ENCODE peak calls at places on chromosome 1, in four cellular contexts. Q is HepG2, O is K562, J is GM12878. K is an unnamed sample.

GRCh38 chr1:201399352-201400126 is 415 bp upstream of the LAD1 start:
- DNase-seq in Q (peak), J (no peak), O (no peak), K (no peak)

GRCh38 chr1:5005171-5005570 is 350.8 kb downstream of the AJAP1 start:
- DNase-seq in O (no peak), J (no peak), Q (no peak), K (no peak)

GRCh38 chr1:203176273-203176672 is 647 bp upstream of the MYBPH start:
- DNase-seq in J (no peak), O (no peak), Q (no peak), K (no peak)

GRCh38 chr1:183034682-183035081 is 11.5 kb downstream of the LAMC1 start:
- DNase-seq in Q (no peak), O (no peak), J (no peak), K (no peak)

GRCh38 chr1:224622831-224623230 is 6.7 kb downstream of the CNIH3 start:
- DNase-seq in J (no peak), O (no peak), Q (no peak), K (no peak)

GRCh38 chr1:7576946-7577657 is 194.0 kb upstream of the VAMP3 start:
- DNase-seq in Q (no peak), O (peak), J (no peak), K (peak)

GRCh38 chr1:25369241-25369640 is 31.1 kb downstream of the TMEM50A start:
- DNase-seq in O (peak), Q (peak), J (no peak), K (no peak)

GRCh38 chr1:212979340-212980122 is 29.2 kb downstream of the VASH2 start:
- DNase-seq in J (peak), O (no peak), Q (no peak), K (no peak)

GRCh38 chr1:94522304-94522703 is 19.3 kb downstream of the F3 start:
- DNase-seq in Q (no peak), J (no peak), O (peak), K (no peak)

GRCh38 chr1:108830119-108831008 is 26.5 kb downstream of the AKNAD1 start:
- DNase-seq in Q (peak), O (peak), J (no peak), K (peak)

GRCh38 chr1:97006044-97006676 is 284.6 kb downstream of the PTBP2 start:
- DNase-seq in O (no peak), Q (no peak), J (peak), K (no peak)

DNA sequence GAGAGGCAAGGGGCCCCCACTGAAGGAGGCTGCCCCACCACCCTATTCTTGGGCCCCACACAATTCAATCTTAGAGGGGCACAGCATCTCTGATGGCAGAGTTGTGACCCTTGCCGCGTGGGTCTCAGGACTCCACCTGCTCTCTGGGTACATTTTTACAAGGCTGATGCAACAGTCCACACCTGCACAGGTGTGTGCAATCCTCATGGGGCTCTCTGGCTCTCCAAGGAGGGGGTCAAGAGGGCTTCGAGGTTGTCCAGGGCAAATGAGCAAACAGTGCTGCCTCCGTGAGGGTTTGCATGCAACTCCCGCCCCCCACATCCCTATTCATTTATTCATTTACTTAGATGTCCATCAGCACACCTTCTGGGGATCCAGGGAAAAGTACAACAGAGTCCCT is 81.6 kb upstream of the IFFO2 start:
- DNase-seq in O (no peak), J (no peak), Q (no peak), K (no peak)
- TF ChIP-seq BHLHE40 in O (no peak), J (no peak), Q (no peak), K (no peak)

GRCh38 chr1:192764675-192765074 is 44.2 kb upstream of the RGS2 start:
- DNase-seq in O (no peak), Q (no peak), J (no peak), K (no peak)
- TF ChIP-seq EP300 in O (no peak), Q (no peak), J (no peak), K (no peak)

GRCh38 chr1:51684776-51685175 is 67.9 kb downstream of the OSBPL9 start:
- DNase-seq in O (no peak), Q (peak), J (no peak), K (no peak)

GRCh38 chr1:51690285-51690961 is 73.5 kb downstream of the OSBPL9 start:
- DNase-seq in O (peak), Q (peak), J (no peak), K (peak)

GRCh38 chr1:51689643-51690042 is 72.8 kb downstream of the OSBPL9 start:
- DNase-seq in O (no peak), J (no peak), Q (peak), K (no peak)

GRCh38 chr1:51689073-51689435 is 72.2 kb downstream of the OSBPL9 start:
- DNase-seq in Q (no peak), O (no peak), J (no peak), K (no peak)

DNA sequence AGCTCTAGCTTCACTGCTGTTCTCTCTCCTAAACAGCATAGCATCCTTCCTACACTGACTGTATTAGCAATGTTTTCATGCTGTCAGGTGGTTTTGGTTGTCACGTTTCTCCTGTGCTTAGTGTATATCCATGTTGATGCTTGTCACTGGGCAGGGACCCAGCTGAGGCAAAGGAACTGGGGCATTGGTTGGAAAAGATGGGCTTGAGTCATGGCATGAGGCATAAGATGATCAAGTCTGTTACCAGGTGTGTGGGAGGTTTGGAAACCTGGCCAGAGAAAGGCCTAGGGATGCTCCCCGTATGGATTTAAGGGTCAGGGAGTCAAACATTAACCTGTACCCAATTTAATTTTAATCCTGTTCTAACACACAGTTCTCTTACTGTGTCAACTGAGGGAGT is 69.6 kb downstream of the OSBPL9 start:
- DNase-seq in O (no peak), J (no peak), Q (no peak), K (no peak)
- TF ChIP-seq CHD2 in O (no peak), J (no peak), Q (no peak), K (no peak)

DNA sequence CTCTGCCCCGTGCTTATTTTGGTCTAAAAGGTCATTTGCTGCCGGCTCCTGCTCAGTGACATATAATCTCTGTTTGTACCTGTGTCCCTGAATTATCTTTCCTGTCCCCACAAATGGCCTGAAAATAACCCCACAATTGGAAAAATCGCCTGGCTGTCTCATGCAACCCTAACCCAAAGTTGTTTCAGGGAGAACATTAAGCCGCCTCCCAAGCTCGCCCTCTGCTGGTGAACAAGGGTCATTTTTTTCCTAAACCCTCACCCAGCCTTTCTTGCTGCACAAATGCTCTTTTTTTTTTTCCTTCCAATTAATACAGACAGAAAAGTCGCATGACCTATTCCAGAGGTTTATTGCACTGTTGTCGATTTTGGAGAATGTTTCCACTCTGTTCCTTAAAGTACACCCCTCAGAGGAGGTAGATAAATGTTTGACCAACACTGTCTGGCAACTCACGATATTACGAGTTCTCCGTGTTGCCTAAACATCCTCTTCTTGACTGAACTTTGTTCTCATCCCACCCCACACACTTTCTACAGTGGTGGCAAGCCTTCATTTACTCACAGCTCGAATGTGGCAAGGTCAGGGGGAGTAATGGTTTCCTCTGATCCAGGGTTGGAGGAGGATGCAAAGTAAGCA is 148.7 kb downstream of the ZZZ3 start:
- DNase-seq in O (peak), J (no peak), Q (peak), K (peak)
- TF ChIP-seq BHLHE40 in O (no peak), J (no peak), Q (no peak), K (no peak)

DNA sequence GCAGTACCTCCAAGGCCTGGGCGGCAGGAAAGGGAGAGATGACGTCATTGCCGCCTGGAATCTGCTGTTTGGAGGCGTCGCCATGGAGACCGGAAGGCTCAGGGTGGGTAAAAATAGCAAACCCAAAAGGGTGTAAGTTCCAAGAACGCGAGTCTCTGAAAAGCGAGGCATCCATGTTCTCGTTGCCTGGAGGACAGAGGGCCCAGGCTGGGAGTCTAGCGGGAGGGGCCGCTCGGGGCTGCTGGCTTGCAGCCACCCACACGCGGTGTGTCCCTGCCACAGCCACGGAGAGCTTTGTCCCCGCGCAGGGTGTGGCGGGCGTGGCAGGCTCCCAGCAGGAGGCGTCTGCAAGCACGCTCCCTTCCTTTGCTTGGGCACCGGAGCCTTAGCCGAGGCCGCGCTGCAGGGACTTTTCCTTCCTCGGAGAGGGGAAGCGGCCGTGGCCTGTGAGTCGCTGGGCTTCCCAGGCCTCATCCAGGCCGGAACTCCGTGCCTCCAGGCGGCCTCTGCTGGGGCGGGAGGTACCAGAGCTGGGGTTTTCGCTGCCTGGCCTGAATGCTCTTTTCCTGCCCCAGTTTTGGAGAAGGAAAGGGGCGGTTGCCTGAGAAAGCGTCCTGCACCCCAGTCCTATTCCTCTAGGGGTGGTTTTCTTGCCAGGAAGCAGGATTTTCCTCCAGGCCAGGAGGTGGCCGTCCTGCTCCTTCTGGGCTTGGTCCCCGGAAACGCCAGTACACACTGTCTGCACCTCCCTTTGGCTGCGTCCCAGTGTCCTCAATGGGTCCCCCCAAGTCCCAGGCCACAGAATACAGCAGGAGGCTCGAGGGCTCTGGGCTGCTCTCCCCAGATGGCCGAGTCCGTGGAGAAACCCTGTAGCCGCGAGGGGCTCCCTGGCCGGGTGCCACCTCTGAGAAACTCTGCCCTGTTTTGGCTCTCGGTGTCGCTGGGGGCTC is 15.3 kb upstream of the SKI start:
- DNase-seq in J (no peak), O (peak), Q (peak), K (peak)
- TF ChIP-seq EP300 in J (no peak), O (no peak), Q (no peak), K (no peak)

GRCh38 chr1:218496561-218496960 is 151.4 kb downstream of the TGFB2 start:
- DNase-seq in O (no peak), Q (peak), J (no peak), K (peak)

GRCh38 chr1:218492840-218493239 is 147.7 kb downstream of the TGFB2 start:
- DNase-seq in O (no peak), Q (no peak), J (no peak), K (no peak)

GRCh38 chr1:218494449-218494852 is 149.3 kb downstream of the TGFB2 start:
- DNase-seq in J (no peak), O (no peak), Q (no peak), K (no peak)

GRCh38 chr1:218495931-218496330 is 150.8 kb downstream of the TGFB2 start:
- DNase-seq in J (no peak), O (no peak), Q (no peak), K (no peak)

GRCh38 chr1:218494000-218494399 is 148.9 kb downstream of the TGFB2 start:
- DNase-seq in Q (no peak), O (no peak), J (no peak), K (no peak)
- TF ChIP-seq CHD2 in Q (no peak), O (no peak), J (no peak), K (no peak)

DNA sequence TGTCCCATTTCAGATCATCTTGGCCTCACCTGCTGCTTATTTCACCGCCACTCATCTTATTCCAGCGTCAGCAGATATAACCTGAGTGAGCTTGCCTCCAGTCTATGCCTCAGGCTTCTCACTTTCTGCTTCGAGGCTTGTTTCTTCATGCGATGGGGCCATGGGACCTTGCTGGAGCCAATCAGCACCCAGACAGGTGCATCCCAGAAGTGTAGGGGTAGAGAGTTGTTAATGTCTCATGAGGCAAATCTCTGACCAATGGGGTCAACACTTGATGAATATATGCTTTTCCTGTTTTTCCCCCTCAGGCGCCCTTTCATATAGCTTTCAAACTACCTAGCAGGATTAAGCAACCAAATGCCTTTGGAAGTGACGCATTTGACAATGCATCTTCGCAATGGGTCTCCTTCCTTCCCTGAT is 935 bp upstream of the YIPF1 start:
- DNase-seq in J (no peak), O (no peak), Q (no peak), K (no peak)
- TF ChIP-seq BHLHE40 in J (no peak), O (no peak), Q (no peak), K (no peak)

K was measured in A549.